ENCODE peak calls at places on chromosomes 7 and 10, in seven cellular contexts. C, R, G, T, A, Q and E are unnamed samples.

GRCh38 chr7:2398506-2398905 is 4.9 kb upstream of the CHST12 start:
- DNase-seq in A (no peak), R (no peak), Q (no peak), T (no peak), G (no peak), C (no peak), E (no peak)

GRCh38 chr10:44651834-44652233 is 259.3 kb upstream of the TMEM72 start:
- DNase-seq in R (no peak), A (no peak), T (no peak), C (no peak), Q (no peak), G (no peak), E (no peak)

GRCh38 chr10:22464966-22465627 is 119.8 kb downstream of the SPAG6 start:
- DNase-seq in R (no peak), Q (no peak), T (no peak), A (no peak), G (no peak), C (no peak), E (no peak)

GRCh38 chr7:12456506-12456905 is 52.8 kb upstream of the VWDE start:
- DNase-seq in Q (no peak), R (no peak), G (no peak), T (no peak), C (peak; percentile 52), A (no peak), E (no peak)

GRCh38 chr10:97765201-97765600 is 6.6 kb downstream of the SFRP5 start:
- DNase-seq in C (no peak), Q (no peak), G (no peak), R (peak; percentile 27), T (no peak), A (no peak), E (no peak)

GRCh38 chr7:105003275-105003674 is 10.7 kb upstream of the KMT2E start:
- DNase-seq in G (peak; percentile 81), R (peak; percentile 54), Q (peak; percentile 79), T (no peak), A (no peak), C (no peak), E (no peak)

GRCh38 chr7:54729096-54729495 is 29.9 kb downstream of the SEC61G start:
- DNase-seq in R (no peak), G (no peak), T (no peak), C (no peak), A (no peak), Q (no peak), E (no peak)

GRCh38 chr10:75469018-75469616 is 37.7 kb downstream of the LRMDA start:
- DNase-seq in G (peak; percentile 81), Q (peak; percentile 98), A (no peak), T (no peak), C (no peak), R (peak; percentile 13), E (no peak)

GRCh38 chr7:134422646-134423045 is 36.3 kb downstream of the AKR1B1 start:
- DNase-seq in C (no peak), Q (no peak), T (no peak), A (no peak), G (no peak), R (no peak), E (no peak)

GRCh38 chr10:124586142-124586541 is 124.5 kb downstream of the LHPP start:
- DNase-seq in Q (no peak), C (no peak), G (no peak), T (no peak), R (no peak), A (no peak), E (no peak)

GRCh38 chr10:63217120-63217605 is 84.0 kb downstream of the NRBF2 start:
- DNase-seq in C (peak; percentile 50), Q (peak; percentile 68), A (no peak), T (no peak), R (no peak), G (peak; percentile 76), E (no peak)

GRCh38 chr7:121466455-121466854 is 70.3 kb upstream of the FAM3C start:
- DNase-seq in T (no peak), Q (no peak), R (no peak), G (no peak), A (no peak), C (no peak), E (no peak)

GRCh38 chr7:24432677-24433076 is 140.6 kb upstream of the PALS2 start:
- DNase-seq in C (no peak), T (no peak), R (no peak), G (no peak), A (no peak), Q (no peak), E (no peak)

GRCh38 chr7:80335473-80336232 is 176.2 kb downstream of the GNAT3 start:
- DNase-seq in Q (no peak), R (peak; percentile 61), A (no peak), T (no peak), C (no peak), G (no peak), E (no peak)

GRCh38 chr10:65566906-65567305 is 1358.9 kb upstream of the LRRTM3 start:
- DNase-seq in A (no peak), C (no peak), G (no peak), Q (no peak), T (no peak), R (no peak), E (no peak)

GRCh38 chr7:4338556-4338955 is 343.5 kb upstream of the FOXK1 start:
- DNase-seq in T (no peak), G (no peak), A (no peak), Q (no peak), C (no peak), R (no peak), E (no peak)

GRCh38 chr10:79074732-79075131 is 6.0 kb downstream of the ZMIZ1 start:
- DNase-seq in G (no peak), T (no peak), A (no peak), Q (no peak), C (no peak), R (peak; percentile 77), E (peak; percentile 86)

GRCh38 chr7:101803203-101804086 is 14.0 kb upstream of the CUX1 start:
- DNase-seq in C (no peak), Q (no peak), A (no peak), R (no peak), G (no peak), T (no peak), E (no peak)

GRCh38 chr10:14548970-14549369 is 218.2 kb upstream of the FRMD4A start:
- DNase-seq in R (no peak), Q (no peak), G (no peak), A (no peak), C (no peak), T (no peak), E (no peak)

GRCh38 chr10:86177483-86178155 is 189.0 kb downstream of the GRID1 start:
- DNase-seq in T (peak; percentile 20), G (no peak), R (no peak), Q (no peak), C (no peak), A (no peak), E (no peak)

GRCh38 chr10:47044741-47045140 is 133.5 kb downstream of the PTPN20 start:
- DNase-seq in R (no peak), T (no peak), C (no peak), G (no peak), A (peak; percentile 43), Q (no peak), E (no peak)